ENCODE peak calls at places on chromosomes 2 and 18, in four cellular contexts. U is cardiac muscle cell, B is activated gamma-delta T cell treated with Interleukin-2 at 50 U/mL for 16 hours, G is NCI-H1092 treated with DMSO at 0.1 percent for 48 hours. F is an unnamed sample.

GRCh38 chr2:88658890-88659881 is 31.9 kb upstream of the EIF2AK3 start:
- DNase-seq in G (no peak), U (no peak), B (no peak), F (peak)

GRCh38 chr2:115165529-115166109 is 723.2 kb downstream of the DPP10 start:
- DNase-seq in G (peak), B (no peak), U (peak), F (peak)

GRCh38 chr2:10846110-10846861 is 33.7 kb upstream of the PDIA6 start:
- DNase-seq in B (no peak), U (no peak), G (no peak), F (no peak)

GRCh38 chr2:44166096-44166495 is 2.6 kb upstream of the PPM1B start:
- DNase-seq in U (no peak), G (no peak), B (no peak), F (no peak)

GRCh38 chr2:214481204-214481603 is 70.3 kb downstream of the VWC2L start:
- DNase-seq in G (peak), B (no peak), U (peak), F (no peak)

GRCh38 chr18:58176915-58177717 is 133.1 kb downstream of the NEDD4L start:
- DNase-seq in U (no peak), B (no peak), G (no peak), F (peak)

GRCh38 chr18:65817178-65817577 is 66.4 kb downstream of the CDH7 start:
- DNase-seq in U (no peak), B (no peak), G (no peak), F (no peak)

GRCh38 chr2:26654061-26654340 is 12.8 kb upstream of the CIB4 start:
- DNase-seq in B (no peak), U (no peak), G (no peak), F (no peak)

GRCh38 chr2:108324531-108325256 is 36.0 kb downstream of the SULT1C2 start:
- DNase-seq in B (no peak), G (no peak), U (no peak), F (no peak)

GRCh38 chr18:43978174-43978573 is 700.9 kb upstream of the SYT4 start:
- DNase-seq in U (no peak), G (no peak), B (no peak), F (no peak)

GRCh38 chr2:237900891-237901831 is 41.7 kb downstream of the RAMP1 start:
- DNase-seq in U (no peak), B (no peak), G (no peak), F (no peak)

GRCh38 chr2:226295123-226295522 is 504.5 kb downstream of the IRS1 start:
- DNase-seq in U (no peak), B (no peak), G (no peak), F (no peak)

GRCh38 chr2:85405076-85405402 is 5.1 kb downstream of the CAPG start:
- DNase-seq in G (no peak), B (no peak), U (no peak), F (no peak)

GRCh38 chr2:100320547-100321180 is 1.6 kb downstream of the LONRF2 start:
- DNase-seq in U (no peak), B (no peak), G (peak), F (no peak)

GRCh38 chr2:233492738-233493137 is 73.8 kb downstream of the USP40 start:
- DNase-seq in B (no peak), G (no peak), U (no peak), F (no peak)

GRCh38 chr18:52822160-52822559 is 482.2 kb downstream of the DCC start:
- DNase-seq in U (no peak), B (no peak), G (no peak), F (no peak)

GRCh38 chr18:78150590-78150989 is 829.0 kb upstream of the SALL3 start:
- DNase-seq in U (no peak), G (no peak), B (no peak), F (no peak)

GRCh38 chr2:238872628-238873400 is 24.9 kb downstream of the TWIST2 start:
- DNase-seq in U (no peak), B (no peak), G (no peak), F (no peak)

GRCh38 chr2:27638023-27638637 is 9.3 kb downstream of the GPN1 start:
- DNase-seq in B (no peak), U (no peak), G (no peak), F (no peak)

GRCh38 chr2:2698182-2699116 is 367.4 kb upstream of the MYT1L start:
- DNase-seq in G (peak), U (peak), B (no peak), F (no peak)

GRCh38 chr2:205883965-205884364 is 201.7 kb downstream of the NRP2 start:
- DNase-seq in U (no peak), G (peak), B (no peak), F (no peak)